ENCODE peak calls at places on chromosomes 2 and 18, in nine cellular contexts. M is NCI-H1417; V is stimulated activated CD4-positive, alpha-beta T cell treated with anti-CD3 and anti-CD28 coated beads, Interleukin-1b, Interleukin-23, amount 100 ng/mL, for 24 hours; K is A172; F is fibroblast of the aortic adventitia; U is hippocampal formation; B is NCI-H460; H is putamen; R is cardiac muscle cell. E is an unnamed sample.

GRCh38 chr2:145194671-145195070 is 674.8 kb upstream of the ZEB2 start:
- DNase-seq in U (no peak), M (no peak), B (no peak), H (no peak), K (no peak), R (peak), V (no peak), F (no peak), E (peak)

GRCh38 chr2:211534655-211535054 is 978.3 kb downstream of the CPS1 start:
- DNase-seq in M (peak), F (no peak), B (no peak), U (no peak), H (no peak), V (no peak), K (no peak), R (peak), E (peak)

GRCh38 chr18:22168360-22168921 is 948 bp upstream of the GATA6 start:
- DNase-seq in H (no peak), K (peak), U (no peak), V (no peak), B (peak), R (peak), F (peak), M (no peak), E (peak)

GRCh38 chr18:34153711-34154110 is 71.0 kb downstream of the NOL4 start:
- DNase-seq in R (no peak), K (peak), B (peak), U (no peak), H (no peak), M (peak), F (peak), V (no peak), E (no peak)

GRCh38 chr18:35729971-35730668 is 148.6 kb downstream of the GALNT1 start:
- DNase-seq in B (no peak), K (no peak), R (no peak), M (no peak), V (no peak), F (peak), H (no peak), U (no peak), E (no peak)

GRCh38 chr2:70959851-70960832 is 18.3 kb upstream of the ANKRD53 start:
- DNase-seq in R (no peak), U (no peak), B (no peak), K (no peak), V (no peak), H (no peak), M (no peak), F (no peak), E (no peak)

GRCh38 chr2:85905187-85905666 is 16.4 kb upstream of the ST3GAL5 start:
- DNase-seq in K (no peak), R (no peak), H (no peak), V (no peak), B (no peak), U (peak), M (no peak), F (peak), E (no peak)

GRCh38 chr2:27493948-27494283 is 1.1 kb downstream of the FNDC4 start:
- DNase-seq in M (no peak), U (no peak), B (no peak), F (no peak), K (no peak), V (no peak), H (no peak), R (no peak), E (no peak)

GRCh38 chr18:58529714-58530354 is 99.1 kb downstream of the ALPK2 start:
- DNase-seq in R (peak), F (peak), V (no peak), K (peak), H (no peak), B (peak), M (peak), U (no peak), E (no peak)

E was measured in retina.